ENCODE peak calls at places on chromosomes 13 and 19, in six cellular contexts. One of them, this sample, is unnamed.

GRCh38 chr19:1630811-1631210 is 21.6 kb downstream of the TCF3 start:
- DNase-seq in GM12891: no peak
- DNase-seq in activated naive CD4-positive, alpha-beta T cell: no peak
- DNase-seq in AG10803: no peak
- DNase-seq in left cardiac atrium: no peak
- DNase-seq in CD4-positive, alpha-beta T cell: no peak
- DNase-seq in this sample: no peak

GRCh38 chr13:110714798-110715394 is 1.4 kb downstream of the ING1 start:
- DNase-seq in left cardiac atrium: peak; percentile 71
- DNase-seq in activated naive CD4-positive, alpha-beta T cell: no peak
- DNase-seq in AG10803: no peak
- DNase-seq in CD4-positive, alpha-beta T cell: no peak
- DNase-seq in GM12891: no peak
- DNase-seq in this sample: no peak

GRCh38 chr13:20772401-20773131 is 1.2 kb downstream of the EEF1AKMT1 start:
- DNase-seq in CD4-positive, alpha-beta T cell: no peak
- DNase-seq in GM12891: no peak
- DNase-seq in left cardiac atrium: no peak
- DNase-seq in activated naive CD4-positive, alpha-beta T cell: no peak
- DNase-seq in AG10803: peak; percentile 9
- DNase-seq in this sample: peak; percentile 4

GRCh38 chr19:30695171-30695875 is 323.1 kb downstream of the ZNF536 start:
- DNase-seq in AG10803: no peak
- DNase-seq in left cardiac atrium: no peak
- DNase-seq in activated naive CD4-positive, alpha-beta T cell: no peak
- DNase-seq in CD4-positive, alpha-beta T cell: no peak
- DNase-seq in GM12891: no peak
- DNase-seq in this sample: peak; percentile 2

GRCh38 chr19:45824041-45824471 is 8.9 kb upstream of the RSPH6A start:
- DNase-seq in CD4-positive, alpha-beta T cell: no peak
- DNase-seq in left cardiac atrium: no peak
- DNase-seq in AG10803: no peak
- DNase-seq in activated naive CD4-positive, alpha-beta T cell: no peak
- DNase-seq in GM12891: no peak
- DNase-seq in this sample: no peak

GRCh38 chr13:26488236-26489028 is 69.1 kb upstream of the WASF3 start:
- DNase-seq in GM12891: no peak
- DNase-seq in CD4-positive, alpha-beta T cell: no peak
- DNase-seq in left cardiac atrium: no peak
- DNase-seq in AG10803: no peak
- DNase-seq in activated naive CD4-positive, alpha-beta T cell: no peak
- DNase-seq in this sample: no peak

GRCh38 chr13:111322916-111323331 is 2.5 kb downstream of the TEX29 start:
- DNase-seq in left cardiac atrium: no peak
- DNase-seq in activated naive CD4-positive, alpha-beta T cell: no peak
- DNase-seq in CD4-positive, alpha-beta T cell: no peak
- DNase-seq in GM12891: no peak
- DNase-seq in AG10803: no peak
- DNase-seq in this sample: no peak

GRCh38 chr13:110379905-110380341 is 72.8 kb downstream of the COL4A2 start:
- DNase-seq in left cardiac atrium: no peak
- DNase-seq in AG10803: peak; percentile 42
- DNase-seq in GM12891: no peak
- DNase-seq in activated naive CD4-positive, alpha-beta T cell: no peak
- DNase-seq in CD4-positive, alpha-beta T cell: no peak
- DNase-seq in this sample: peak; percentile 72

GRCh38 chr19:40786060-40787037 is 8.3 kb downstream of the RAB4B start:
- DNase-seq in AG10803: no peak
- DNase-seq in left cardiac atrium: no peak
- DNase-seq in CD4-positive, alpha-beta T cell: no peak
- DNase-seq in GM12891: no peak
- DNase-seq in activated naive CD4-positive, alpha-beta T cell: no peak
- DNase-seq in this sample: no peak

GRCh38 chr19:17292301-17293074 is 10.7 kb downstream of the ABHD8 start:
- DNase-seq in GM12891: peak; percentile 98
- DNase-seq in AG10803: peak; percentile 87
- DNase-seq in left cardiac atrium: peak; percentile 75
- DNase-seq in CD4-positive, alpha-beta T cell: peak; percentile 58
- DNase-seq in activated naive CD4-positive, alpha-beta T cell: peak; percentile 56
- DNase-seq in this sample: peak; percentile 93

GRCh38 chr13:42497798-42498197 is 76.2 kb upstream of the TNFSF11 start:
- DNase-seq in left cardiac atrium: no peak
- DNase-seq in GM12891: peak; percentile 24
- DNase-seq in AG10803: no peak
- DNase-seq in activated naive CD4-positive, alpha-beta T cell: no peak
- DNase-seq in CD4-positive, alpha-beta T cell: no peak
- DNase-seq in this sample: peak; percentile 35

GRCh38 chr13:111213964-111214726 is 99.0 kb downstream of the ARHGEF7 start:
- DNase-seq in AG10803: no peak
- DNase-seq in left cardiac atrium: no peak
- DNase-seq in activated naive CD4-positive, alpha-beta T cell: no peak
- DNase-seq in GM12891: no peak
- DNase-seq in CD4-positive, alpha-beta T cell: no peak
- DNase-seq in this sample: no peak

GRCh38 chr19:15331419-15332310 is 674 bp downstream of the BRD4 start:
- DNase-seq in left cardiac atrium: peak; percentile 65
- DNase-seq in GM12891: peak; percentile 50
- DNase-seq in activated naive CD4-positive, alpha-beta T cell: peak; percentile 41
- DNase-seq in AG10803: peak; percentile 39
- DNase-seq in CD4-positive, alpha-beta T cell: peak; percentile 49
- DNase-seq in this sample: peak; percentile 55

GRCh38 chr13:90502143-90502542 is 845.3 kb upstream of the MIR17HG start:
- DNase-seq in CD4-positive, alpha-beta T cell: no peak
- DNase-seq in AG10803: no peak
- DNase-seq in left cardiac atrium: peak; percentile 51
- DNase-seq in activated naive CD4-positive, alpha-beta T cell: no peak
- DNase-seq in GM12891: no peak
- DNase-seq in this sample: no peak

GRCh38 chr19:33194884-33195710 is 967 bp downstream of the LRP3 start:
- DNase-seq in AG10803: peak; percentile 53
- DNase-seq in GM12891: peak; percentile 17
- DNase-seq in CD4-positive, alpha-beta T cell: no peak
- DNase-seq in activated naive CD4-positive, alpha-beta T cell: no peak
- DNase-seq in left cardiac atrium: peak; percentile 45
- DNase-seq in this sample: peak; percentile 63

GRCh38 chr19:42233638-42234292 is 8.6 kb downstream of the GSK3A start:
- DNase-seq in activated naive CD4-positive, alpha-beta T cell: no peak
- DNase-seq in GM12891: no peak
- DNase-seq in AG10803: no peak
- DNase-seq in left cardiac atrium: no peak
- DNase-seq in CD4-positive, alpha-beta T cell: no peak
- DNase-seq in this sample: no peak

GRCh38 chr19:33394723-33395560 is 21.4 kb downstream of the CEBPG start:
- DNase-seq in CD4-positive, alpha-beta T cell: no peak
- DNase-seq in GM12891: no peak
- DNase-seq in left cardiac atrium: peak; percentile 45
- DNase-seq in activated naive CD4-positive, alpha-beta T cell: no peak
- DNase-seq in AG10803: peak; percentile 27
- DNase-seq in this sample: no peak

GRCh38 chr13:28545583-28546333 is 50.8 kb upstream of the FLT1 start:
- DNase-seq in CD4-positive, alpha-beta T cell: no peak
- DNase-seq in GM12891: no peak
- DNase-seq in activated naive CD4-positive, alpha-beta T cell: no peak
- DNase-seq in left cardiac atrium: no peak
- DNase-seq in AG10803: no peak
- DNase-seq in this sample: no peak

GRCh38 chr13:24381539-24382265 is 72.3 kb downstream of the C1QTNF9 start:
- DNase-seq in activated naive CD4-positive, alpha-beta T cell: no peak
- DNase-seq in GM12891: no peak
- DNase-seq in left cardiac atrium: no peak
- DNase-seq in AG10803: peak; percentile 27
- DNase-seq in CD4-positive, alpha-beta T cell: no peak
- DNase-seq in this sample: peak; percentile 4

GRCh38 chr13:35764359-35765015 is 288.0 kb upstream of the MAB21L1 start:
- DNase-seq in AG10803: peak; percentile 93
- DNase-seq in CD4-positive, alpha-beta T cell: no peak
- DNase-seq in GM12891: no peak
- DNase-seq in left cardiac atrium: no peak
- DNase-seq in activated naive CD4-positive, alpha-beta T cell: no peak
- DNase-seq in this sample: peak; percentile 69

GRCh38 chr19:4851551-4852290 is 15.7 kb downstream of the PLIN3 start:
- DNase-seq in GM12891: peak; percentile 68
- DNase-seq in AG10803: peak; percentile 44
- DNase-seq in activated naive CD4-positive, alpha-beta T cell: peak; percentile 66
- DNase-seq in left cardiac atrium: peak; percentile 75
- DNase-seq in CD4-positive, alpha-beta T cell: peak; percentile 63
- DNase-seq in this sample: peak; percentile 53

GRCh38 chr13:50174630-50175029 is 159.4 kb downstream of the KCNRG start:
- DNase-seq in AG10803: no peak
- DNase-seq in CD4-positive, alpha-beta T cell: no peak
- DNase-seq in left cardiac atrium: no peak
- DNase-seq in activated naive CD4-positive, alpha-beta T cell: no peak
- DNase-seq in GM12891: no peak
- DNase-seq in this sample: no peak